ENCODE peak calls at places on chromosomes 3 and 15, in four cellular contexts. A, O, W and L are unnamed samples. For H3K36me3, the result is how much of the 10 kb centered on the place peaks cover.

GRCh38 chr3:141485578-141486415 is 1.0 kb upstream of the RASA2 start:
- DNase-seq in A (no peak), W (no peak), O (peak), L (peak)

GRCh38 chr15:96477227-96477626 is 146.7 kb downstream of the NR2F2 start:
- DNase-seq in W (no peak), A (no peak), O (no peak), L (no peak)

GRCh38 chr3:18556503-18556902 is 131.4 kb upstream of the SATB1 start:
- DNase-seq in A (no peak), W (no peak), O (no peak), L (no peak)

GRCh38 chr15:38275951-38276350 is 23.3 kb downstream of the SPRED1 start:
- DNase-seq in A (no peak), W (no peak), O (no peak), L (no peak)

GRCh38 chr3:186151077-186151971 is 42.4 kb upstream of the ETV5 start:
- DNase-seq in W (no peak), O (no peak), A (no peak), L (no peak)

GRCh38 chr3:138174421-138175122 is at the start of gene DBR1:
- DNase-seq in O (peak), A (peak), W (peak), L (peak)

GRCh38 chr3:14125193-14126016 is 553 bp downstream of the TMEM43 start:
- DNase-seq in W (peak), A (peak), O (peak), L (peak)

GRCh38 chr3:16860234-16860633 is 24.5 kb upstream of the PLCL2 start:
- DNase-seq in A (no peak), W (no peak), O (no peak), L (no peak)

GRCh38 chr3:186320862-186321568 is 41.0 kb downstream of the DGKG start:
- DNase-seq in A (no peak), W (no peak), O (no peak), L (no peak)

GRCh38 chr15:94287794-94288246 is 56.5 kb downstream of the MCTP2 start:
- DNase-seq in W (no peak), A (no peak), O (no peak), L (no peak)

GRCh38 chr3:34225828-34226227 is 427.4 kb downstream of the PDCD6IP start:
- DNase-seq in W (no peak), A (no peak), O (no peak), L (no peak)

DNA sequence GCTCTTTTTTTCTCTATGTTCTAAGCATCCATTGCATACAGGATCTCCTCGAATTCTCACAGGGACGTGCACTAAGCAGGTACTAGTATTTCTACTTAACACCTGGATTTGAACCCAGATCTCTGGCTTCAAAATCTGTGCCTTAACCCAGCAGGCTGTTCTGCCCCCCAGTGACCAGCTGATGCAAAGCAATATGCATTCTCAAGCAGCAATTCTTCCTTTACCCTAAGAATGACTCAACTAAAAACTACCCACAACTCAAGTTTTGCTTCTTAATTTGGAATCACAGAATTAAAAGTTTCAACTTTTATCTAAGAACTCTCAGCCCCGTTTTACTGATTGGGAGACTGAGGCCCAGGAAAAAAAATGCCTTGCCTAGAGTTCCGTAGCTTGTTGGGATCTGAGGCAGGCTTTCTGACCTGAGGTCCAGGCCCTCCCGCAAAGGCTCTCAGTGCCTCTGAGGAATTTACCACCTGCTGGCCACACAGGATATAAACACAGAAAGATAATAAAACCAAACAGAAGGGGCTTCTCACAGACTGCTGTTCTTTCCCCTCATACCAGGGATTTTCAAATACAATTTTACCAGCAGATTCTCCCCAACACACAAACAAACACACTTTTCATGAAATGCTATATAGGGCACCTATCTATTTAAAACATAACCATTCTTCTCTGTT is 115.4 kb upstream of the RAD18 start:
- DNase-seq in O (no peak), A (no peak), W (no peak), L (no peak)
- TF ChIP-seq CTCF in O (peak), A (no peak), W (no peak), L (no peak)

GRCh38 chr15:75366163-75366562 is 2.2 kb downstream of the MAN2C1 start:
- DNase-seq in O (no peak), A (no peak), W (no peak), L (no peak)

GRCh38 chr15:75363786-75364185 is 4.6 kb downstream of the MAN2C1 start:
- DNase-seq in O (no peak), W (no peak), A (no peak), L (no peak)

GRCh38 chr15:75367406-75367912 is 948 bp downstream of the MAN2C1 start:
- DNase-seq in A (no peak), O (no peak), W (no peak), L (no peak)

GRCh38 chr15:75362642-75363249 is 5.7 kb downstream of the MAN2C1 start:
- DNase-seq in W (no peak), O (no peak), A (no peak), L (no peak)

DNA sequence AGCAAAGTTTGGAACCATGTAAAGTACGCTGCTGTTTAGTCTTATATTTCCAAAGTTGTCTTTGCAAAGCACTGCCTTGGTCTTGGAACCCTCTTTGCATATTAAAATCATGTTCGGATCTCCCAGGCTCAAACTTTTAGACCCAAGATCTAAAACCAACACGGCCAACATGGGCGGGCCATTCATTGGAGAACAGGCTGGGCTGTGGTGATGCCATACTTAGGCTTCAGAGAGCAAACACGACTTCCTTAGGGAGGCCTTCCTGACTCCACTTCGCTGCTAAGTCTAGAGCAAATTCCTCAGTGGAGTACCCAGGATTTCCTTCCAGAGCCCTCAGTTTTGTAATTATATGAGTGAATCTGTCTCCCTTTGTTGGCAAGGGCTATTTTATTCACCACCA is 3.5 kb downstream of the MAN2C1 start:
- DNase-seq in A (no peak), W (no peak), O (no peak), L (no peak)
- H3K36me3 ChIP-seq in A (half or more), W (half or more), O (under half), L (under half)

DNA sequence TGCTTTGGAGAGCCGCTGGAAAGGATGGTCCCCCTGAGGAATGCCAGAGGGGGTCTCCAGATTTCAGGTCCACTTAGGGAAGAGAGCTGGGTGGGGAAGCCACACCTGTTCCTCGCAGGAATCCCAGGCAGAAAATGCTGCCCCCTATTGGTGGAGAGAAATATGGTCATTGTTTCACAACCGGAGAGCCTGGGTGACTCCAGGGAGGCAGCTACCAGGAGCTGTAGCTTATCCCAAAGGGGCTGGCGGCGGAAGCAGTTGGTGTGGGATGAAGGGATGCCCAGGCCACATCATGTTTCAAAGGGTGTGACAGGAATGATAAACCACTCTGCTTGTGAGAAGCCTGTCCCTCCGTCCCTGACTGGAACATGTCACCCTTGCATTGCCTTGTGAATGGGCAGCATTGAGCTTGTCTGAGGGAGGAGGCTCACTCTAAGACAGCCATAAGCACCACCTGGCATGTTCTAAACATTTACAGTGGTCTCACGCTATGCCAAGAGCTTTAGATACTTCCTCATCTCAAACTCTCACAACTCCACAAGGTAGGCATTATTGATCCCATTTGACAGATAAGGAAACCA is 34.5 kb downstream of the POMGNT2 start:
- DNase-seq in O (no peak), A (no peak), W (no peak), L (no peak)
- TF ChIP-seq CTCF in O (peak), A (peak), W (no peak), L (peak)

GRCh38 chr3:9397331-9397910 is at the start of gene SETD5:
- DNase-seq in W (peak), A (peak), O (peak), L (peak)

GRCh38 chr3:9395570-9396300 is 1.7 kb upstream of the SETD5 start:
- DNase-seq in W (no peak), A (no peak), O (no peak), L (no peak)

GRCh38 chr3:9397911-9398714 is 698 bp downstream of the SETD5 start:
- DNase-seq in A (peak), W (peak), O (peak), L (no peak)

GRCh38 chr3:9396301-9396631 is 1.1 kb upstream of the SETD5 start:
- DNase-seq in W (peak), A (no peak), O (peak), L (peak)

DNA sequence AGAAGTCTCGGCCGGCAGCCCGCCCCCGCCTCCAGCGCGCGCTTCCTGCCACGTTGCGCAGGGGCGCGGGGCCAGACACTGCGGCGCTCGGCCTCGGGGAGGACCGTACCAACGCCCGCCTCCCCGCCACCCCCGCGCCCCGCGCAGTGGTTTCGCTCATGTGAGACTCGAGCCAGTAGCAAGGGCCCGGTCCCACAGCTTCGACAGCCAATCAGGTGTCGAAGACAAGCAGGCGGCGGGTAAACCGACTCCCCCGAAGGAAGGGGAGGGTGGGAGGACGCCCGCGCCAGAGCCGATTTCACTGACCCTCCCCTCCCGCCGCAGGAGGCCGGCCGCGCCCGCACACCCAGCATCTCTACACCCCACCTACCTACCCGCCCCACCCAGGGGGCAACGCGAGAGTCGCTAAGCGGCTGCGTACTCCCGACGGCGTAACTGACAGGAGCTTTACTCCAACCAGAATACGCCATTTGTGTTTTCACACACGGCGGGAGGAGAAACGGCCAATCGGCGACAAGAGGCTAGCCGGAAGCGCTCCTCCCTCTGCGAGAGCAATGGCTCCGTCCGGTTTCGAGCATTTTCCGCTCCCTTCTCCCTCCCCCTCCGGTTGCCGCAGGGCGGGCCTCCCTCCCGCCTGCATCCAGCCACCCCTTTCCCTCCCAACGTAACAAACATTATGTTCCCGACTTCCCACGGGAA is 634 bp upstream of the SETD5 start:
- DNase-seq in A (peak), W (peak), O (peak), L (peak)
- H3K36me3 ChIP-seq in A (under half), W (under half), O (under half), L (under half)